ENCODE peak calls at places on chromosomes 5 and 9, in nine cellular contexts. N is GM06990; R is tibial artery; C is NCI-H774; Z is EL; U is iris pigment epithelial cell; J is NCI-H1105 treated with DMSO at 0.1 percent for 48 hours; L is AG10803; O is stimulated activated CD8-positive, alpha-beta memory T cell treated with anti-CD3 and anti-CD28 coated beads, Interleukin-4, amount 100 ng/mL, for 48 hours. Q is an unnamed sample.

GRCh38 chr9:95181226-95181818 is 136.2 kb downstream of the FANCC start:
- DNase-seq in N (no peak), R (no peak), C (no peak), Z (no peak), U (no peak), J (peak; percentile 32), L (peak; percentile 22), O (no peak), Q (no peak)

GRCh38 chr5:9766581-9766980 is 136.4 kb upstream of the TAS2R1 start:
- DNase-seq in N (no peak), R (no peak), C (no peak), Z (peak; percentile 77), U (peak; percentile 39), J (no peak), L (peak; percentile 34), O (no peak), Q (no peak)

GRCh38 chr9:34417734-34418133 is 40.6 kb downstream of the FAM219A start:
- DNase-seq in N (no peak), R (no peak), C (peak; percentile 28), Z (no peak), U (no peak), J (peak; percentile 87), L (no peak), O (no peak), Q (no peak)

GRCh38 chr9:137217276-137218211 is 4.5 kb downstream of the RNF208 start:
- DNase-seq in N (no peak), R (peak; percentile 80), C (no peak), Z (no peak), U (no peak), J (peak; percentile 64), L (peak; percentile 40), O (no peak), Q (no peak)

GRCh38 chr5:180207593-180207992 is 1.4 kb downstream of the RASGEF1C start:
- DNase-seq in N (no peak), R (no peak), C (no peak), Z (no peak), U (no peak), J (no peak), L (no peak), O (no peak), Q (no peak)

GRCh38 chr5:135242496-135243193 is 156.4 kb downstream of the MACROH2A1 start:
- DNase-seq in N (no peak), R (peak; percentile 80), C (no peak), Z (peak; percentile 23), U (no peak), J (no peak), L (peak; percentile 64), O (no peak), Q (no peak)

GRCh38 chr9:71608825-71609452 is 159.4 kb downstream of the CEMIP2 start:
- DNase-seq in N (no peak), R (no peak), C (no peak), Z (peak; percentile 54), U (peak; percentile 64), J (no peak), L (no peak), O (no peak), Q (no peak)

GRCh38 chr5:55636711-55637110 is 75.4 kb downstream of the SLC38A9 start:
- DNase-seq in N (no peak), R (no peak), C (no peak), Z (peak; percentile 64), U (peak; percentile 40), J (no peak), L (peak; percentile 72), O (no peak), Q (no peak)

GRCh38 chr9:84166828-84167400 is 173.6 kb downstream of the SLC28A3 start:
- DNase-seq in N (no peak), R (no peak), C (peak; percentile 32), Z (no peak), U (no peak), J (no peak), L (no peak), O (no peak), Q (no peak)

GRCh38 chr9:138049085-138049778 is 171.7 kb downstream of the CACNA1B start:
- DNase-seq in N (no peak), R (peak; percentile 56), C (no peak), Z (no peak), U (no peak), J (no peak), L (no peak), O (peak; percentile 4), Q (no peak)

GRCh38 chr9:84669008-84669292 is 579 bp upstream of the NTRK2 start:
- DNase-seq in N (no peak), R (no peak), C (no peak), Z (no peak), U (no peak), J (no peak), L (no peak), O (no peak), Q (no peak)

GRCh38 chr5:107635276-107635675 is 35.5 kb downstream of the EFNA5 start:
- DNase-seq in N (no peak), R (no peak), C (no peak), Z (no peak), U (no peak), J (no peak), L (no peak), O (no peak), Q (no peak)

GRCh38 chr9:2290382-2290781 is 275.2 kb downstream of the SMARCA2 start:
- DNase-seq in N (no peak), R (no peak), C (peak; percentile 21), Z (no peak), U (no peak), J (no peak), L (no peak), O (no peak), Q (no peak)

Q was measured in HS-5.